ENCODE peak calls at places on chromosome 1, in five cellular contexts. One of them, this sample, is unnamed.

GRCh38 chr1:227765261-227766014 is 30.2 kb downstream of the SNAP47 start:
- DNase-seq in choroid plexus epithelial cell: no peak
- DNase-seq in activated naive CD8-positive, alpha-beta T cell treated with anti-CD3 and anti-CD28 coated beads for 36 hours: no peak
- DNase-seq in anterior cingulate cortex: no peak
- DNase-seq in aorta: peak
- DNase-seq in this sample: no peak

GRCh38 chr1:58454343-58454742 is 92.2 kb downstream of the OMA1 start:
- DNase-seq in anterior cingulate cortex: no peak
- DNase-seq in activated naive CD8-positive, alpha-beta T cell treated with anti-CD3 and anti-CD28 coated beads for 36 hours: no peak
- DNase-seq in aorta: no peak
- DNase-seq in choroid plexus epithelial cell: no peak
- DNase-seq in this sample: no peak

GRCh38 chr1:27122652-27123051 is 32.3 kb downstream of the SLC9A1 start:
- DNase-seq in anterior cingulate cortex: peak
- DNase-seq in choroid plexus epithelial cell: peak
- DNase-seq in activated naive CD8-positive, alpha-beta T cell treated with anti-CD3 and anti-CD28 coated beads for 36 hours: no peak
- DNase-seq in aorta: no peak
- DNase-seq in this sample: no peak

GRCh38 chr1:181087400-181087901 is 1.0 kb upstream of the IER5 start:
- DNase-seq in anterior cingulate cortex: no peak
- DNase-seq in activated naive CD8-positive, alpha-beta T cell treated with anti-CD3 and anti-CD28 coated beads for 36 hours: peak
- DNase-seq in aorta: no peak
- DNase-seq in choroid plexus epithelial cell: no peak
- DNase-seq in this sample: no peak

GRCh38 chr1:162218975-162219374 is 149.5 kb downstream of the NOS1AP start:
- DNase-seq in activated naive CD8-positive, alpha-beta T cell treated with anti-CD3 and anti-CD28 coated beads for 36 hours: no peak
- DNase-seq in aorta: no peak
- DNase-seq in anterior cingulate cortex: no peak
- DNase-seq in choroid plexus epithelial cell: no peak
- DNase-seq in this sample: no peak

GRCh38 chr1:44554706-44555105 is 119.6 kb downstream of the TMEM53 start:
- DNase-seq in activated naive CD8-positive, alpha-beta T cell treated with anti-CD3 and anti-CD28 coated beads for 36 hours: no peak
- DNase-seq in anterior cingulate cortex: no peak
- DNase-seq in aorta: peak
- DNase-seq in choroid plexus epithelial cell: no peak
- DNase-seq in this sample: no peak

GRCh38 chr1:153612111-153612754 is 704 bp downstream of the S100A16 start:
- DNase-seq in choroid plexus epithelial cell: no peak
- DNase-seq in activated naive CD8-positive, alpha-beta T cell treated with anti-CD3 and anti-CD28 coated beads for 36 hours: no peak
- DNase-seq in aorta: peak
- DNase-seq in anterior cingulate cortex: no peak
- DNase-seq in this sample: no peak

GRCh38 chr1:116824631-116825399 is 70.6 kb downstream of the CD2 start:
- DNase-seq in anterior cingulate cortex: no peak
- DNase-seq in aorta: no peak
- DNase-seq in activated naive CD8-positive, alpha-beta T cell treated with anti-CD3 and anti-CD28 coated beads for 36 hours: no peak
- DNase-seq in choroid plexus epithelial cell: no peak
- DNase-seq in this sample: no peak

GRCh38 chr1:42737257-42737656 is 2.8 kb downstream of the CLDN19 start:
- DNase-seq in activated naive CD8-positive, alpha-beta T cell treated with anti-CD3 and anti-CD28 coated beads for 36 hours: no peak
- DNase-seq in anterior cingulate cortex: no peak
- DNase-seq in choroid plexus epithelial cell: peak
- DNase-seq in aorta: no peak
- DNase-seq in this sample: no peak

GRCh38 chr1:38834221-38834782 is 25.3 kb downstream of the RRAGC start:
- DNase-seq in anterior cingulate cortex: no peak
- DNase-seq in choroid plexus epithelial cell: no peak
- DNase-seq in activated naive CD8-positive, alpha-beta T cell treated with anti-CD3 and anti-CD28 coated beads for 36 hours: no peak
- DNase-seq in aorta: no peak
- DNase-seq in this sample: no peak

GRCh38 chr1:113890816-113891215 is 3.4 kb upstream of the BCL2L15 start:
- DNase-seq in aorta: no peak
- DNase-seq in choroid plexus epithelial cell: no peak
- DNase-seq in anterior cingulate cortex: no peak
- DNase-seq in activated naive CD8-positive, alpha-beta T cell treated with anti-CD3 and anti-CD28 coated beads for 36 hours: no peak
- DNase-seq in this sample: no peak

GRCh38 chr1:118826669-118827068 is 161.5 kb downstream of the TBX15 start:
- DNase-seq in activated naive CD8-positive, alpha-beta T cell treated with anti-CD3 and anti-CD28 coated beads for 36 hours: no peak
- DNase-seq in anterior cingulate cortex: no peak
- DNase-seq in choroid plexus epithelial cell: no peak
- DNase-seq in aorta: no peak
- DNase-seq in this sample: no peak